ENCODE peak calls at places on chromosomes 16 and 17, in four cellular contexts. One of them, this sample, is unnamed.

GRCh38 chr17:5584383-5584951 is at the start of gene NLRP1:
- DNase-seq in anterior cingulate cortex: peak
- DNase-seq in sigmoid colon: peak
- DNase-seq in NCI-H774: no peak
- DNase-seq in this sample: peak

GRCh38 chr16:54009464-54010176 is 277.0 kb downstream of the IRX3 start:
- DNase-seq in anterior cingulate cortex: no peak
- DNase-seq in sigmoid colon: no peak
- DNase-seq in NCI-H774: no peak
- DNase-seq in this sample: no peak

GRCh38 chr17:13593757-13594156 is 8.0 kb downstream of the HS3ST3A1 start:
- DNase-seq in anterior cingulate cortex: no peak
- DNase-seq in sigmoid colon: no peak
- DNase-seq in NCI-H774: no peak
- DNase-seq in this sample: no peak

GRCh38 chr16:81489547-81490267 is 45.1 kb downstream of the CMIP start:
- DNase-seq in anterior cingulate cortex: no peak
- DNase-seq in sigmoid colon: no peak
- DNase-seq in NCI-H774: no peak
- DNase-seq in this sample: no peak

GRCh38 chr16:66517586-66518263 is 32.2 kb downstream of the TK2 start:
- DNase-seq in anterior cingulate cortex: no peak
- DNase-seq in sigmoid colon: no peak
- DNase-seq in NCI-H774: no peak
- DNase-seq in this sample: peak

GRCh38 chr17:69573396-69573795 is 158.9 kb downstream of the MAP2K6 start:
- DNase-seq in anterior cingulate cortex: no peak
- DNase-seq in sigmoid colon: no peak
- DNase-seq in NCI-H774: no peak
- DNase-seq in this sample: no peak

GRCh38 chr16:56260378-56260987 is 69.2 kb downstream of the GNAO1 start:
- DNase-seq in anterior cingulate cortex: no peak
- DNase-seq in sigmoid colon: peak
- DNase-seq in NCI-H774: no peak
- DNase-seq in this sample: no peak

GRCh38 chr16:12436201-12436657 is 367.5 kb downstream of the CPPED1 start:
- DNase-seq in anterior cingulate cortex: no peak
- DNase-seq in sigmoid colon: no peak
- DNase-seq in NCI-H774: peak
- DNase-seq in this sample: no peak

GRCh38 chr16:27217256-27217655 is 13.9 kb downstream of the KDM8 start:
- DNase-seq in anterior cingulate cortex: no peak
- DNase-seq in sigmoid colon: no peak
- DNase-seq in NCI-H774: no peak
- DNase-seq in this sample: peak

GRCh38 chr17:73841431-73842060 is 197.3 kb upstream of the SDK2 start:
- DNase-seq in anterior cingulate cortex: no peak
- DNase-seq in sigmoid colon: no peak
- DNase-seq in NCI-H774: peak
- DNase-seq in this sample: peak

GRCh38 chr17:66855204-66855603 is 20.3 kb downstream of the CACNG5 start:
- DNase-seq in anterior cingulate cortex: no peak
- DNase-seq in sigmoid colon: no peak
- DNase-seq in NCI-H774: no peak
- DNase-seq in this sample: no peak

GRCh38 chr17:77509089-77509488 is 368.3 kb downstream of the SEC14L1 start:
- DNase-seq in anterior cingulate cortex: no peak
- DNase-seq in sigmoid colon: no peak
- DNase-seq in NCI-H774: no peak
- DNase-seq in this sample: no peak

GRCh38 chr16:88387941-88388627 is 5.3 kb downstream of the ZNF469 start:
- DNase-seq in anterior cingulate cortex: peak
- DNase-seq in sigmoid colon: no peak
- DNase-seq in NCI-H774: no peak
- DNase-seq in this sample: peak

GRCh38 chr17:10311131-10311530 is 61.7 kb downstream of the MYH13 start:
- DNase-seq in anterior cingulate cortex: no peak
- DNase-seq in sigmoid colon: no peak
- DNase-seq in NCI-H774: no peak
- DNase-seq in this sample: no peak

GRCh38 chr17:50943575-50943933 is 77.4 kb upstream of the TOB1 start:
- DNase-seq in anterior cingulate cortex: no peak
- DNase-seq in sigmoid colon: peak
- DNase-seq in NCI-H774: no peak
- DNase-seq in this sample: peak

GRCh38 chr17:5571281-5571680 is 13.0 kb downstream of the NLRP1 start:
- DNase-seq in anterior cingulate cortex: no peak
- DNase-seq in sigmoid colon: no peak
- DNase-seq in NCI-H774: no peak
- DNase-seq in this sample: no peak

GRCh38 chr17:66459811-66460270 is 157.4 kb downstream of the PRKCA start:
- DNase-seq in anterior cingulate cortex: no peak
- DNase-seq in sigmoid colon: peak
- DNase-seq in NCI-H774: no peak
- DNase-seq in this sample: no peak

GRCh38 chr16:73006021-73006420 is 41.9 kb downstream of the ZFHX3 start:
- DNase-seq in anterior cingulate cortex: no peak
- DNase-seq in sigmoid colon: no peak
- DNase-seq in NCI-H774: no peak
- DNase-seq in this sample: no peak

GRCh38 chr16:48125888-48126287 is 29.9 kb downstream of the ABCC12 start:
- DNase-seq in anterior cingulate cortex: no peak
- DNase-seq in sigmoid colon: no peak
- DNase-seq in NCI-H774: no peak
- DNase-seq in this sample: no peak

GRCh38 chr17:77875881-77876509 is 82.5 kb upstream of the TNRC6C start:
- DNase-seq in anterior cingulate cortex: no peak
- DNase-seq in sigmoid colon: no peak
- DNase-seq in NCI-H774: no peak
- DNase-seq in this sample: no peak

GRCh38 chr17:65809366-65809765 is 247.9 kb upstream of the AXIN2 start:
- DNase-seq in anterior cingulate cortex: no peak
- DNase-seq in sigmoid colon: no peak
- DNase-seq in NCI-H774: no peak
- DNase-seq in this sample: no peak

GRCh38 chr16:75559002-75559401 is 3.0 kb upstream of the TMEM231 start:
- DNase-seq in anterior cingulate cortex: no peak
- DNase-seq in sigmoid colon: no peak
- DNase-seq in NCI-H774: no peak
- DNase-seq in this sample: no peak

GRCh38 chr16:66359012-66359411 is 7.5 kb upstream of the CDH5 start:
- DNase-seq in anterior cingulate cortex: no peak
- DNase-seq in sigmoid colon: no peak
- DNase-seq in NCI-H774: no peak
- DNase-seq in this sample: no peak

GRCh38 chr17:80264048-80264792 is 3.6 kb downstream of the RNF213 start:
- DNase-seq in anterior cingulate cortex: no peak
- DNase-seq in sigmoid colon: no peak
- DNase-seq in NCI-H774: no peak
- DNase-seq in this sample: peak